ENCODE peak calls at places on chromosome 17, in eight cellular contexts. One of them, this sample, is unnamed.

GRCh38 chr17:82342361-82343079 is 9.0 kb upstream of the SECTM1 start:
- DNase-seq in AG09309: no peak
- DNase-seq in transverse colon: no peak
- DNase-seq in AG10803: no peak
- DNase-seq in left ventricle myocardium inferior: no peak
- DNase-seq in cardiac fibroblast: no peak
- DNase-seq in bronchial epithelial cell: no peak
- DNase-seq in stomach: no peak
- DNase-seq in this sample: no peak

GRCh38 chr17:43467981-43468541 is 15.7 kb upstream of the DHX8 start:
- DNase-seq in bronchial epithelial cell: peak; percentile 57
- DNase-seq in AG10803: peak; percentile 98
- DNase-seq in stomach: no peak
- DNase-seq in transverse colon: no peak
- DNase-seq in AG09309: peak; percentile 85
- DNase-seq in left ventricle myocardium inferior: no peak
- DNase-seq in cardiac fibroblast: peak; percentile 79
- DNase-seq in this sample: peak; percentile 95

GRCh38 chr17:41697122-41697962 is 8.7 kb downstream of the EIF1 start:
- DNase-seq in stomach: peak; percentile 39
- DNase-seq in AG10803: peak; percentile 76
- DNase-seq in bronchial epithelial cell: no peak
- DNase-seq in cardiac fibroblast: peak; percentile 72
- DNase-seq in AG09309: no peak
- DNase-seq in transverse colon: peak; percentile 63
- DNase-seq in left ventricle myocardium inferior: peak; percentile 73
- DNase-seq in this sample: peak; percentile 81

GRCh38 chr17:57538730-57539456 is 206.2 kb downstream of the CCDC182 start:
- DNase-seq in left ventricle myocardium inferior: no peak
- DNase-seq in cardiac fibroblast: no peak
- DNase-seq in bronchial epithelial cell: no peak
- DNase-seq in AG09309: no peak
- DNase-seq in AG10803: no peak
- DNase-seq in transverse colon: no peak
- DNase-seq in stomach: no peak
- DNase-seq in this sample: no peak

GRCh38 chr17:35345926-35346771 is 27.3 kb downstream of the SLFN11 start:
- DNase-seq in stomach: peak; percentile 30
- DNase-seq in bronchial epithelial cell: peak; percentile 13
- DNase-seq in AG09309: peak; percentile 8
- DNase-seq in left ventricle myocardium inferior: peak; percentile 79
- DNase-seq in AG10803: peak; percentile 52
- DNase-seq in transverse colon: peak; percentile 54
- DNase-seq in cardiac fibroblast: peak; percentile 59
- DNase-seq in this sample: peak; percentile 81

GRCh38 chr17:56571456-56571855 is 22.0 kb upstream of the NOG start:
- DNase-seq in stomach: no peak
- DNase-seq in cardiac fibroblast: no peak
- DNase-seq in left ventricle myocardium inferior: no peak
- DNase-seq in transverse colon: no peak
- DNase-seq in AG10803: no peak
- DNase-seq in AG09309: no peak
- DNase-seq in bronchial epithelial cell: no peak
- DNase-seq in this sample: no peak

GRCh38 chr17:72640415-72641165 is 451.9 kb downstream of the SLC39A11 start:
- DNase-seq in bronchial epithelial cell: no peak
- DNase-seq in AG09309: no peak
- DNase-seq in stomach: peak; percentile 89
- DNase-seq in transverse colon: peak; percentile 84
- DNase-seq in left ventricle myocardium inferior: no peak
- DNase-seq in cardiac fibroblast: no peak
- DNase-seq in AG10803: no peak
- DNase-seq in this sample: no peak

GRCh38 chr17:16916557-16916920 is 55.4 kb downstream of the TNFRSF13B start:
- DNase-seq in transverse colon: no peak
- DNase-seq in left ventricle myocardium inferior: no peak
- DNase-seq in stomach: peak; percentile 3
- DNase-seq in AG10803: no peak
- DNase-seq in AG09309: no peak
- DNase-seq in cardiac fibroblast: no peak
- DNase-seq in bronchial epithelial cell: no peak
- DNase-seq in this sample: no peak

GRCh38 chr17:16150251-16150859 is 65.0 kb downstream of the NCOR1 start:
- DNase-seq in bronchial epithelial cell: peak; percentile 81
- DNase-seq in AG10803: peak; percentile 16
- DNase-seq in left ventricle myocardium inferior: no peak
- DNase-seq in transverse colon: no peak
- DNase-seq in cardiac fibroblast: peak; percentile 85
- DNase-seq in stomach: no peak
- DNase-seq in AG09309: no peak
- DNase-seq in this sample: peak; percentile 49

DNA sequence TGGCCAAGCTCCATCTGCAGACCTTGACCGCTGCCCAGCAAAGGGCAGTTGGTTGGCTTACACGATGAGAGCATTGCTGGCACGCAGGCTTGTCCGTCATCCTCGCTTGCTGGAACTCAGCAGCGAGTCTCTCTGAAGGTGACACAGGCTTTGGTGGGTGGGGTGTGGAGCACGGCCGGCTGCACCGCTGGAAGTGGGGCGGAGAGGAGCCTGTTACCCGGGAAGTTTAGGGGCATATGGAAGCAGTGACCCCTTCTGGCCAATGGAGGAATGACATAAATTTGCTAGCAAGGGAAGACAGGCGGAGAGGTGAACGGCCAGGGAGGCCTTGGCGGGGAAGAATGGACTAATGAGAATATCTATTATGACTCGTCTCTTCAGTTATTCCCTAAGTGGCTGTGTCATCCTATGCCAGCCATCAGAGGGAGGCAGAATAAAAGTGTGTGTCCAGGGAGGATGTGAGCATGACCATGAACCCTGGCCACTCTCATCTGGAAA is 65.9 kb upstream of the SDK2 start:
- DNase-seq in AG10803: peak; percentile 45
- DNase-seq in bronchial epithelial cell: peak; percentile 63
- DNase-seq in transverse colon: peak; percentile 79
- DNase-seq in stomach: peak; percentile 65
- DNase-seq in AG09309: no peak
- DNase-seq in left ventricle myocardium inferior: peak; percentile 55
- DNase-seq in cardiac fibroblast: peak; percentile 28
- DNase-seq in this sample: peak; percentile 63
- TF ChIP-seq CTCF in AG10803: peak; percentile 75
- TF ChIP-seq CTCF in bronchial epithelial cell: peak; percentile 85
- TF ChIP-seq CTCF in transverse colon: peak; percentile 84
- TF ChIP-seq CTCF in stomach: peak; percentile 80
- TF ChIP-seq CTCF in AG09309: peak; percentile 60
- TF ChIP-seq CTCF in left ventricle myocardium inferior: peak; percentile 83
- TF ChIP-seq CTCF in cardiac fibroblast: peak; percentile 46
- TF ChIP-seq CTCF in this sample: peak; percentile 71

DNA sequence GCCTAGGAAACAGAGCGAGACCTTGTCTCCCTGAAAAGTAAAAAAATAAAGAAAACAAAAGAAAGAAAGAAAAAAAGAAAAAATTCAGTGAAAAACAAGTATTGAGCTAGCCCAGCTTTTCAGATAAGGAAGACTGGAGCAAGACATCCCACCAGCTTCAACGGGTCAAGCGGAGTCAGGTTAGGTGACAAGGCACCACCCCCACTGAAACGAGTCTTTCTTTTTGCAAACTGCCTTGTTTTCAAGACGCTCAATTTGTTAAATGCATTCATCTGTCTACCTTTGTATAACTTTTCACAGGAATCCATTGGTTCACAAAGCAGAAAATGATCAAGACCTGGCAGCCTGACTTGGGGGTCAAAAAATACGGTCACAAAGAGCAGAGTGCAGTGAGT is 10.7 kb upstream of the AXIN2 start:
- DNase-seq in transverse colon: no peak
- DNase-seq in left ventricle myocardium inferior: no peak
- DNase-seq in stomach: no peak
- DNase-seq in AG10803: no peak
- DNase-seq in AG09309: no peak
- DNase-seq in cardiac fibroblast: no peak
- DNase-seq in bronchial epithelial cell: no peak
- DNase-seq in this sample: no peak
- H3K4me3 ChIP-seq in transverse colon: no peak overlapping the region
- H3K4me3 ChIP-seq in left ventricle myocardium inferior: no peak overlapping the region
- H3K4me3 ChIP-seq in stomach: no peak overlapping the region
- H3K4me3 ChIP-seq in AG10803: no peak overlapping the region
- H3K4me3 ChIP-seq in AG09309: no peak overlapping the region
- H3K4me3 ChIP-seq in cardiac fibroblast: no peak overlapping the region
- H3K4me3 ChIP-seq in bronchial epithelial cell: no peak overlapping the region
- H3K4me3 ChIP-seq in this sample: no peak overlapping the region

GRCh38 chr17:6172642-6173330 is 102.6 kb downstream of the WSCD1 start:
- DNase-seq in stomach: no peak
- DNase-seq in left ventricle myocardium inferior: no peak
- DNase-seq in transverse colon: no peak
- DNase-seq in AG09309: no peak
- DNase-seq in cardiac fibroblast: no peak
- DNase-seq in bronchial epithelial cell: no peak
- DNase-seq in AG10803: no peak
- DNase-seq in this sample: no peak

GRCh38 chr17:6178959-6179358 is 108.8 kb downstream of the WSCD1 start:
- DNase-seq in left ventricle myocardium inferior: no peak
- DNase-seq in transverse colon: no peak
- DNase-seq in AG10803: no peak
- DNase-seq in bronchial epithelial cell: no peak
- DNase-seq in cardiac fibroblast: no peak
- DNase-seq in stomach: no peak
- DNase-seq in AG09309: no peak
- DNase-seq in this sample: no peak

GRCh38 chr17:6173653-6174052 is 103.5 kb downstream of the WSCD1 start:
- DNase-seq in bronchial epithelial cell: no peak
- DNase-seq in left ventricle myocardium inferior: no peak
- DNase-seq in cardiac fibroblast: no peak
- DNase-seq in transverse colon: no peak
- DNase-seq in AG09309: no peak
- DNase-seq in stomach: no peak
- DNase-seq in AG10803: no peak
- DNase-seq in this sample: no peak

DNA sequence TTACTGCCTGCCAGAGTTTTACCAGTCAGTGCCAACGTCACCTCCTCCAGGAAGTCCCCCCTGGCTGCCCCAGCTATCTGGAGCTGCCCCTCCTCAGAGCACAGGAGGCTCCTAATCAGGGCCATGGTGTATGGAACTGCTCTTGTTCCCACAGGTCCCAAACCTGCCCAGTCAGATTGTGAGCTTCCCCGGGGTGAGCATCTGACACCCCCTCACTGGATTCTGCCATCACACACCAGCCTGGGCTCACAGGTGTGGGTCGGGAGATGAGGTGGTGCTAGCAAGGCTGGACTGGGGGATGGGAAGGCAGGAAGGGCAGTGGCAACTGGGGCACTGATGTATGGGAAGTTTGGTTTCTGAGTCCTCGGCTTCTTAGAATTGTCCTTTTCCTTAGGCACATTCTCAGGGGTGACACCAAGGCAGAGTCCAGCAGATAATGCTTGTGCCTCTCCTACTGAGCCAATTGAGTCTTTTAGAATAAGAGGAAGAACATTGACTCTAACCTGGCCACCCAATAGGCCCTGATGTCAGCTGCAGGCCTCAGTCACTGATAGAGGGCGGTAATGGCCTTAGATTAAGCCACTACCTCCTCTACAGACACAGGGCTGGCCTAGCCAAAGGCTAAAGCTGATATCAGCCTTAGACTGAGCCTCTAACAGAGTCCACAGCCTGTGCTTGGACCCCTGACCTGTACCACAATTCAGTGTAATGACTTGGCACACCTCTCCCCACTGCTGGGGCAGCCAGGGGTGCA is 107.9 kb downstream of the WSCD1 start:
- DNase-seq in transverse colon: no peak
- DNase-seq in AG09309: no peak
- DNase-seq in left ventricle myocardium inferior: no peak
- DNase-seq in bronchial epithelial cell: no peak
- DNase-seq in stomach: no peak
- DNase-seq in cardiac fibroblast: no peak
- DNase-seq in AG10803: no peak
- DNase-seq in this sample: no peak
- TF ChIP-seq CTCF in transverse colon: no peak
- TF ChIP-seq CTCF in AG09309: no peak
- TF ChIP-seq CTCF in left ventricle myocardium inferior: no peak
- TF ChIP-seq CTCF in bronchial epithelial cell: no peak
- TF ChIP-seq CTCF in stomach: no peak
- TF ChIP-seq CTCF in cardiac fibroblast: no peak
- TF ChIP-seq CTCF in AG10803: no peak
- TF ChIP-seq CTCF in this sample: no peak

GRCh38 chr17:13346592-13346991 is 255.1 kb downstream of the HS3ST3A1 start:
- DNase-seq in bronchial epithelial cell: no peak
- DNase-seq in AG09309: no peak
- DNase-seq in transverse colon: no peak
- DNase-seq in stomach: no peak
- DNase-seq in cardiac fibroblast: no peak
- DNase-seq in AG10803: no peak
- DNase-seq in left ventricle myocardium inferior: no peak
- DNase-seq in this sample: no peak
- H3K4me3 ChIP-seq in bronchial epithelial cell: no peak overlapping the region
- H3K4me3 ChIP-seq in AG09309: no peak overlapping the region
- H3K4me3 ChIP-seq in transverse colon: no peak overlapping the region
- H3K4me3 ChIP-seq in stomach: no peak overlapping the region
- H3K4me3 ChIP-seq in cardiac fibroblast: no peak overlapping the region
- H3K4me3 ChIP-seq in AG10803: no peak overlapping the region
- H3K4me3 ChIP-seq in left ventricle myocardium inferior: no peak overlapping the region
- H3K4me3 ChIP-seq in this sample: no peak overlapping the region

GRCh38 chr17:39107141-39107540 is 44.3 kb downstream of the PLXDC1 start:
- DNase-seq in bronchial epithelial cell: no peak
- DNase-seq in AG10803: no peak
- DNase-seq in cardiac fibroblast: no peak
- DNase-seq in AG09309: no peak
- DNase-seq in transverse colon: no peak
- DNase-seq in stomach: no peak
- DNase-seq in left ventricle myocardium inferior: no peak
- DNase-seq in this sample: no peak

GRCh38 chr17:39105705-39106104 is 45.7 kb downstream of the PLXDC1 start:
- DNase-seq in stomach: no peak
- DNase-seq in transverse colon: no peak
- DNase-seq in AG09309: no peak
- DNase-seq in bronchial epithelial cell: no peak
- DNase-seq in cardiac fibroblast: no peak
- DNase-seq in AG10803: no peak
- DNase-seq in left ventricle myocardium inferior: no peak
- DNase-seq in this sample: no peak

GRCh38 chr17:39110435-39111136 is 40.9 kb downstream of the PLXDC1 start:
- DNase-seq in stomach: peak; percentile 80
- DNase-seq in AG10803: no peak
- DNase-seq in AG09309: no peak
- DNase-seq in bronchial epithelial cell: no peak
- DNase-seq in cardiac fibroblast: no peak
- DNase-seq in left ventricle myocardium inferior: no peak
- DNase-seq in transverse colon: no peak
- DNase-seq in this sample: no peak

GRCh38 chr17:39108976-39109375 is 42.5 kb downstream of the PLXDC1 start:
- DNase-seq in stomach: no peak
- DNase-seq in transverse colon: no peak
- DNase-seq in AG09309: no peak
- DNase-seq in bronchial epithelial cell: no peak
- DNase-seq in cardiac fibroblast: no peak
- DNase-seq in left ventricle myocardium inferior: no peak
- DNase-seq in AG10803: no peak
- DNase-seq in this sample: no peak

DNA sequence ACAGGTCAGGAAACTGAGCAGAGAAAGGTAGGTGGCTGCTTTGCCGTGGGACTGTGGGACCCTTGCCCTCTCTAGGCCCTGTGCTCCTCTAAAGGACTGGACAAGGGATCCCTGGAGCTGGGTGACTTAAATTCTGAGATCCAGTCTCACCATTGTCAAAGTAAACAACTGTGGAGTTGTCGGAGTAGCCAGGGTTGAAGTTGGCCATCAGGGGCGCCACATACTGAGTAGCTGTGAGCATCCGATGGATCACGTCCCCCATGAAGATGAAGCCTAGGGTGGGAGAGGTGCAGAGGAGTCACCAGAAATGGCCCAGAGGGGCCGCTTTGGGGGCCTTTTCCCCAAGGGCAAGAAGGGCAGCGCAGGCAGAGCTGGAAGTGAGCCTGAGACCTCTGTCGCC is 43.5 kb downstream of the PLXDC1 start:
- DNase-seq in bronchial epithelial cell: no peak
- DNase-seq in AG10803: no peak
- DNase-seq in transverse colon: no peak
- DNase-seq in AG09309: no peak
- DNase-seq in stomach: no peak
- DNase-seq in cardiac fibroblast: no peak
- DNase-seq in left ventricle myocardium inferior: no peak
- DNase-seq in this sample: no peak
- TF ChIP-seq CTCF in bronchial epithelial cell: no peak
- TF ChIP-seq CTCF in AG10803: no peak
- TF ChIP-seq CTCF in transverse colon: no peak
- TF ChIP-seq CTCF in AG09309: no peak
- TF ChIP-seq CTCF in stomach: no peak
- TF ChIP-seq CTCF in cardiac fibroblast: no peak
- TF ChIP-seq CTCF in left ventricle myocardium inferior: no peak
- TF ChIP-seq CTCF in this sample: no peak

This sample was measured in fibroblast of mammary gland.